ENCODE peak calls at places on chromosomes 16 and 17, in eight cellular contexts. L, O, I, S, P, R, V and X are unnamed samples.

GRCh38 chr17:49333806-49334205 is 28.2 kb downstream of the ZNF652 start:
- DNase-seq in L (peak; percentile 62), O (no peak), I (no peak), V (no peak), S (no peak), R (no peak), P (no peak), X (no peak)

GRCh38 chr16:25707982-25708583 is 16.3 kb downstream of the HS3ST4 start:
- DNase-seq in O (peak; percentile 50), V (no peak), I (no peak), S (no peak), L (no peak), P (no peak), R (no peak), X (no peak)

GRCh38 chr17:36082062-36082461 is 7.9 kb downstream of the CCL3 start:
- DNase-seq in P (no peak), S (no peak), V (no peak), L (no peak), R (no peak), O (no peak), I (no peak), X (no peak)

GRCh38 chr17:38333635-38334295 is 10.0 kb downstream of the GPR179 start:
- DNase-seq in P (no peak), L (no peak), V (no peak), S (peak; percentile 50), O (peak; percentile 78), R (no peak), I (no peak), X (no peak)

GRCh38 chr17:45428954-45429337 is 3.7 kb downstream of the ARHGAP27 start:
- DNase-seq in L (no peak), S (no peak), P (no peak), I (no peak), V (no peak), R (no peak), O (no peak), X (no peak)

GRCh38 chr17:38563362-38564253 is 42.1 kb downstream of the SRCIN1 start:
- DNase-seq in V (no peak), O (no peak), I (no peak), L (no peak), S (no peak), R (no peak), P (no peak), X (no peak)

GRCh38 chr16:29674188-29674587 is 4.8 kb upstream of the QPRT start:
- DNase-seq in S (no peak), P (no peak), O (peak; percentile 42), V (peak; percentile 92), I (no peak), L (peak; percentile 40), R (peak; percentile 80), X (peak; percentile 22)

GRCh38 chr17:75250009-75250471 is 11.4 kb downstream of the GGA3 start:
- DNase-seq in R (no peak), P (no peak), S (no peak), O (no peak), V (no peak), I (no peak), L (peak; percentile 18), X (no peak)

GRCh38 chr16:77788196-77789084 is at the start of gene VAT1L:
- DNase-seq in O (peak; percentile 11), L (peak; percentile 63), V (no peak), S (no peak), R (no peak), P (no peak), I (no peak), X (no peak)

GRCh38 chr17:50129946-50130777 is at the start of gene SAMD14:
- DNase-seq in P (no peak), V (no peak), R (no peak), I (no peak), L (peak; percentile 25), S (no peak), O (peak; percentile 64), X (no peak)

DNA sequence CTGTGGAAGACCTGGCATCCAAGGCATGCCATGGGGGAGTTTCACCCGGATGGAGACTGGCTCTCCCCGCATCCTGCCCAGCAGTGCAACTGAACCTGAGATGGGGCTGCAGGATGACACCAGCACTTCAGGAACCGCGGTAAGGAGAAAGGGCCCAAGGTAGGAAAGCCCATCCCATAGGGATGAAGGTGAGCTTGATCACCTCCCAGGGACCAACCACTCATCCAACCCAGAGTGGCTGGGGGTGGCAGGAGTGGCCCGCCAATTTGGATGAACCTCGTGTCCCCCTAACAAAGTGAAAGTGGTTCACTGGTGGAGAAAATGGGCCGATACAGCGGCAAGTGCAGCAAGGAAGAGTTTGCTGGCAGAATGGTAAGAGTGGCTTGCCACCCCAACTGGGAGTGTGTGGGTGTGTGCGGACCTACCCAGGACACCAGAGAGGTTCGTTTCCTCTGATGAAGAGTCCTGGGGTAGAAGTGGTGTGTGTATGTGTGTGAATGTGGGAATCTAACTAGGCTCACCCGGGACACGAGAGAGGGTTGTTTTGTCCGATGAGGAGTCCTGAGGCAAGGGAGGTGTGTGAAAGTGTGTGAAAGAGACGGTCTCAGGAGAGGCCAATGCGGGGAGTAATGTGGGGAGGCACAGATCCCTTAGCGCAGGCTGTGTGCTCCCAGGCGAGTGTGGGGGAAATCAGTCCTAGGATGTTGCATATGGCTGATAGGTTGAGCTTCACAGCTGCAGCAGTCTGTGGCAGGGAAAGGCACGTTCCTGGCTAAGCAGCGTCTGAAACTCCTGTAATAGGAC is 22.6 kb downstream of the ACSM1 start:
- DNase-seq in P (no peak), I (no peak), L (no peak), V (peak; percentile 57), R (peak; percentile 44), O (peak; percentile 23), S (no peak), X (no peak)
- H3K4me3 ChIP-seq in P (peak overlapping the region; percentile 29), I (no peak overlapping the region), L (no peak overlapping the region), V (peak overlapping the region; percentile 78), R (peak overlapping the region; percentile 78), O (peak overlapping the region; percentile 51), S (peak overlapping the region; percentile 23), X (peak overlapping the region; percentile 35)

DNA sequence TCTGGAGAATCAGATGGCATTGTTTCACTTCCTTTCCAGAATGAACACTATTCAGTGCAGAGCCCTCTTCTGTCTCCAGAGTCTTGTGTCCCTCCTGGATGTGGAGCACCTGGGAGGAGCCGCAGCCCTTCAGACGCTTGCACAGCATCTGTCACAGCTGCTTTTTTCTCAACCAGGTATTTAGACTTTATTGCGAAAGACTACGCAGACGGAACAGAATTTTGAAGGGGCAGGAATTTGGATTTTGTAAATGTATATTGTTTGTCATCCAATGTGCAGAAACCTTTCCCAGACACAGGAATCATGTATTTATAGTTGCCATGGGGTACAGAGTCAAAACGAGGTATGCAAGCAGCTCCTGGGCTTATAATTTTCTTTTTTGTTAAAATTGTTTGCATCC is 20.4 kb downstream of the HEATR3 start:
- DNase-seq in O (no peak), S (no peak), I (no peak), L (no peak), V (no peak), R (no peak), P (no peak), X (no peak)
- H3K36me3 ChIP-seq in O (peaks cover 69% of the 10 kb centered on the region), S (peaks cover 55% of the 10 kb centered on the region), I (peaks cover 71% of the 10 kb centered on the region), L (peaks cover 28% of the 10 kb centered on the region), V (no peaks in the 10 kb centered on the region), R (no peaks in the 10 kb centered on the region), P (peaks cover 99% of the 10 kb centered on the region), X (no peaks in the 10 kb centered on the region)

GRCh38 chr17:8300226-8300625 is 5.0 kb upstream of the SLC25A35 start:
- DNase-seq in P (no peak), S (no peak), O (no peak), L (no peak), R (no peak), V (no peak), I (no peak), X (no peak)
- TF ChIP-seq POLR2A in P (no peak), S (no peak), O (no peak), L (no peak), R (no peak), V (no peak), I (no peak), X (no peak)

DNA sequence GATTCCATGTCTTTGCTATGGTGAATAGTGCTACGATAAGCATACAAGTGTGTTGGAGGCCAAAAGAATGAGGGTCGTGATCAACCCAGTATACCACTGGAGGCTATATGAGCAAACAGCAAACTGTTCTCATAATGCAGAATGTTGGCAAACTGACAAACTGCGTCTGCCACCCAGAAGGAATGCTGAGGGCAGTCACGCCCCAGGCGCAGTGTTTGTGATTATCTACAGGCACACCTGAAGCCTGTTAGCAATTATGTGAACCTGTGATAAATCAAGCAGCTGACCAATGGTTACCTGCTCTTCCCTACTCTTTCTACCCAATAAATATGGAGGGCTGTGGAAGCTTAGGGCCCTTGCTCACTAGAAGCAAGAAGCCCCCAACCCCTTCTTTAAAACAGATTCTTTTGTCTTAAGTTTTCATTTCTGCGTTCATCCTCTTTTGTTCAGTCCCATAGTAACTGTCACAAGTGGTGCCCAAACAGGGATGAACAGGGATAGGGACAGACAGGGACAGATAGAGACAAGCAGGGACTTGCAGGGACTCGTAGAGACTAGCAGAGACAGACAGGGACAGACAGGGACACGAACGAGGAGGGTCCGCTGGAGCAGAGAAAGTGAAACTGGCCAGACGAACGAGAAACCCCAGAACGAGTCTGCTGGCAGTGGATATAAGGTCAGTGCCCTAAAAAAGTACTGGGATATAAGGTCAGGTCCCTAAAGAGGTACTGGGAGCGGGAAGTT is 25.1 kb downstream of the CD300LG start:
- DNase-seq in O (no peak), L (no peak), I (no peak), V (no peak), P (no peak), R (no peak), S (no peak), X (no peak)
- H3K4me3 ChIP-seq in O (no peak overlapping the region), L (no peak overlapping the region), I (no peak overlapping the region), V (no peak overlapping the region), P (no peak overlapping the region), R (no peak overlapping the region), S (no peak overlapping the region), X (no peak overlapping the region)

GRCh38 chr17:57264250-57264649 is 7.9 kb downstream of the MSI2 start:
- DNase-seq in L (no peak), V (no peak), R (no peak), O (no peak), I (no peak), S (no peak), P (no peak), X (no peak)

GRCh38 chr17:57268176-57268575 is 11.9 kb downstream of the MSI2 start:
- DNase-seq in S (no peak), I (no peak), R (no peak), V (no peak), P (no peak), L (no peak), O (no peak), X (no peak)

GRCh38 chr17:57264776-57265175 is 8.5 kb downstream of the MSI2 start:
- DNase-seq in O (no peak), R (no peak), I (no peak), L (no peak), V (no peak), P (no peak), S (no peak), X (no peak)

GRCh38 chr17:57269052-57269451 is 12.7 kb downstream of the MSI2 start:
- DNase-seq in S (no peak), P (no peak), V (no peak), R (no peak), O (no peak), L (no peak), I (no peak), X (no peak)

DNA sequence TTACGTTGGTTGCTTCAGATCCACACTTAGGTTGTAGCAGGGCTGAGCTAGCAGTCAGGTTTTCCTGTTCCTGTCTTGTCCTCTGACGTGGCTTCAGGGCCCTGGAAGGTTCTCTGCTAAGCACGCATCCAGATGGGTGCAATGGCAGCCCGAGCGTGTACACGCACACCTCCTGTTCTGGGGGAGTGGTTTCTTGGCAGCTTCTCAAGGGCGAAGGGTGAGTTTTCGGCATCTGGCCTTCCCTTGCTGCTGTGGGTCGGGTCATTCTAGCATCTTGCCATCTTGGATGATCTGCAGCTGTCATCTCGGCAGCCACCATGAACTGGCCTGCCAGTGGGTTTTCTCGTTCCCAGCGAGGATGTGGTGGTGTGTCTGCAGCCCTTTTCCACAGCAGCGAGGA is 10.5 kb downstream of the MSI2 start:
- DNase-seq in S (no peak), R (no peak), L (no peak), P (no peak), I (no peak), O (no peak), V (no peak), X (no peak)
- H3K36me3 ChIP-seq in S (peaks cover 10% of the 10 kb centered on the region), R (no peaks in the 10 kb centered on the region), L (peaks cover 31% of the 10 kb centered on the region), P (peaks cover 92% of the 10 kb centered on the region), I (peaks cover 22% of the 10 kb centered on the region), O (peaks cover 87% of the 10 kb centered on the region), V (no peaks in the 10 kb centered on the region), X (no peaks in the 10 kb centered on the region)